ENCODE peak calls at places on chromosomes 1 and 21, in eight cellular contexts. I is GM20000, A is NB4, V is thoracic aorta, C is hepatocyte, Y is cardiac fibroblast, L is foreskin fibroblast, Q is fibroblast of mammary gland. D is an unnamed sample.

GRCh38 chr1:17441265-17441992 is 2.0 kb upstream of the RCC2 start:
- DNase-seq in I (no peak), A (peak; percentile 43), V (no peak), C (peak; percentile 30), Y (peak; percentile 29), L (peak; percentile 58), Q (peak; percentile 47), D (peak; percentile 82)

GRCh38 chr1:26994020-26994745 is 691 bp downstream of the TRNP1 start:
- DNase-seq in I (peak; percentile 65), A (peak; percentile 54), V (no peak), C (peak; percentile 68), Y (no peak), L (peak; percentile 39), Q (no peak), D (no peak)

GRCh38 chr1:152111515-152111968 is 3.7 kb downstream of the TCHH start:
- DNase-seq in I (no peak), A (no peak), V (no peak), C (peak; percentile 10), Y (peak; percentile 38), L (peak; percentile 59), Q (peak; percentile 34), D (no peak)

GRCh38 chr1:101613549-101613948 is 376.7 kb downstream of the S1PR1 start:
- DNase-seq in I (no peak), A (no peak), V (no peak), C (no peak), Y (no peak), L (no peak), Q (no peak), D (no peak)

GRCh38 chr1:5973771-5974170 is 18.5 kb downstream of the NPHP4 start:
- DNase-seq in I (no peak), A (no peak), V (no peak), C (no peak), Y (peak; percentile 10), L (peak; percentile 24), Q (no peak), D (no peak)

GRCh38 chr21:36647279-36648093 is 51.4 kb upstream of the SIM2 start:
- DNase-seq in I (no peak), A (no peak), V (no peak), C (peak; percentile 70), Y (peak; percentile 27), L (peak; percentile 35), Q (peak; percentile 41), D (peak; percentile 61)

GRCh38 chr1:231618588-231619256 is 7.9 kb upstream of the DISC1 start:
- DNase-seq in I (no peak), A (no peak), V (no peak), C (no peak), Y (no peak), L (no peak), Q (no peak), D (no peak)

GRCh38 chr1:36175137-36176095 is 19.5 kb downstream of the MAP7D1 start:
- DNase-seq in I (no peak), A (no peak), V (no peak), C (no peak), Y (peak; percentile 80), L (no peak), Q (no peak), D (no peak)

GRCh38 chr1:180793451-180793850 is 119.2 kb upstream of the KIAA1614 start:
- DNase-seq in I (no peak), A (no peak), V (no peak), C (no peak), Y (no peak), L (peak; percentile 6), Q (no peak), D (no peak)

GRCh38 chr1:227729881-227730629 is 5.0 kb downstream of the JMJD4 start:
- DNase-seq in I (peak; percentile 77), A (peak; percentile 72), V (no peak), C (peak; percentile 64), Y (peak; percentile 66), L (peak; percentile 89), Q (peak; percentile 74), D (peak; percentile 71)

GRCh38 chr1:216961516-216961915 is 238.3 kb upstream of the ESRRG start:
- DNase-seq in I (no peak), A (no peak), V (no peak), C (no peak), Y (no peak), L (no peak), Q (no peak), D (no peak)

GRCh38 chr1:65164633-65165032 is 16.6 kb downstream of the AK4 start:
- DNase-seq in I (no peak), A (no peak), V (no peak), C (no peak), Y (peak; percentile 56), L (peak; percentile 82), Q (peak; percentile 90), D (peak; percentile 87)

GRCh38 chr21:32306021-32306780 is 7.5 kb downstream of the MRAP start:
- DNase-seq in I (no peak), A (peak; percentile 7), V (no peak), C (no peak), Y (peak; percentile 8), L (peak; percentile 13), Q (no peak), D (no peak)
- TF ChIP-seq CTCF in I (no peak), A (peak; percentile 18), V (no peak), C (no peak), Y (peak; percentile 34), L (no peak), Q (peak; percentile 8), D (peak; percentile 13)

GRCh38 chr1:155050560-155051341 is at the start of gene ADAM15:
- DNase-seq in I (peak; percentile 100), A (peak; percentile 89), V (no peak), C (peak; percentile 93), Y (peak; percentile 69), L (peak; percentile 90), Q (peak; percentile 69), D (peak; percentile 84)

GRCh38 chr1:155051777-155052398 is 772 bp downstream of the ADAM15 start:
- DNase-seq in I (peak; percentile 57), A (peak; percentile 60), V (no peak), C (no peak), Y (peak; percentile 40), L (peak; percentile 69), Q (peak; percentile 18), D (peak; percentile 57)

GRCh38 chr1:155051342-155051776 is 243 bp downstream of the ADAM15 start:
- DNase-seq in I (no peak), A (no peak), V (no peak), C (no peak), Y (no peak), L (no peak), Q (no peak), D (peak; percentile 26)

GRCh38 chr1:155053531-155054105 is 2.5 kb downstream of the ADAM15 start:
- DNase-seq in I (no peak), A (no peak), V (no peak), C (no peak), Y (no peak), L (no peak), Q (no peak), D (no peak)

GRCh38 chr1:155052412-155053400 is 1.6 kb downstream of the ADAM15 start:
- DNase-seq in I (peak; percentile 64), A (peak; percentile 69), V (no peak), C (no peak), Y (peak; percentile 17), L (peak; percentile 46), Q (no peak), D (peak; percentile 68)
- TF ChIP-seq CTCF in I (peak; percentile 42), A (peak; percentile 43), V (no peak), C (peak; percentile 10), Y (peak; percentile 36), L (peak; percentile 37), Q (peak; percentile 14), D (peak; percentile 68)

DNA sequence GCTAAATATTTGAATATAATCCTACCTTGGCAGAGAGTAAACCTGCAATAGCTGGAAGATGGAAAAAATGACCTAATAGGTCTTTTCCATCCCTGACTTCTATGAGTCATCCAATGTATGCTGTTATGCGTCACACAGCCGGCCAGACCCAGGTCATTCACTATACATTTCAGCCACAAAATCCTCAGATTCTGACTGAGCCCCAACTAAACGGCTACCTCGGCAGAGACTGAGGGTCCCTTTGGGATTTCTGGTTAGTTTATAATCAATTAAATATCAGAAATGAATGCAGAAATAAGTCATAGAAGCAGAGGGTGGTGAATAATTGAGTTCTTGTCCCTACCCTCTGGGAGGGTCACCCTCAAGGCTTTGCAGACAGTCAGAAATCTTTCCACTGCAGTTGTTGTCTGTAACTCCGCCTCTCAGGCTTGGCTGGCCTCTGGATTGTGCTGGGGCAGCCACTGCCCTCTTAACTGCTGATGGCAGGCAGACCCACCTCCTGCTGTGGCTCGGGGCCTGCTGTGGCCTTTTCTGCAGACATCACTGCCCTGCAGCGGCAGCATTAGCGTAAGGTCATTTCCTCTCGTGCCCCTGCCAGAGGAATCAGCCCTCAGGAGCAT is 240.5 kb downstream of the TGFB2 start:
- DNase-seq in I (no peak), A (no peak), V (no peak), C (peak; percentile 71), Y (peak; percentile 56), L (peak; percentile 25), Q (peak; percentile 87), D (peak; percentile 95)
- TF ChIP-seq CTCF in I (no peak), A (no peak), V (no peak), C (no peak), Y (no peak), L (no peak), Q (no peak), D (no peak)

DNA sequence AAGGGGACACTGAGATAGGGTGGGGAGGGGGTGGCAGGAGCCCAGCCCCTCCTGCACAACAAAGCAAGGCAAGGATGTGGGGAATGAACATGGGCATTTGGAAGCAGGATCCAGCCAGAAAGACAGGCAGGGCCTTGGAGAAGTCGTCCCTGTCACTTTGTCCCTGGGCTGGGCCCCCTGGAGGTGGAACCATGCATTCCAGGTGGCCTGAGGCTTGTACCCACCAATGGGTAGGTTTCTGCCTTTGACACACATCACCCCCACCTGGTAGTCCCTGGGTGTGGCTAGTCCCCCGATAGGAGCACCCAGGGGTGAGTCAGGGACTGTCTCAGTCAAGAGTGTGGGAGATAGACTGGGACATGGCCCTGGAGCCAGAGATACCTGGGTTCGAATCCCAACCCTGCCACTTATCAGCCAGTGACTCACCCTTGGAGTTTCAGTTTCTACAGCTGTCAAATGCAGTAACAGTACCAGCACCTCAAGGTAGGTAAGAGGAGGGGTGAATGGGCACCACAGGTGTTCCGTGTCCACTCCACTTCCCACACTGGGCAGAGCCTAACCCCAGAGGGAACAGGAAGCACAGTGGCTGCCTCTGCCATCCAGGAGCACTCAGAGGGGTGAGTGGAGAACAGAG is 10.0 kb downstream of the PLA2G2D start:
- DNase-seq in I (no peak), A (no peak), V (no peak), C (no peak), Y (no peak), L (no peak), Q (no peak), D (no peak)
- TF ChIP-seq CTCF in I (no peak), A (peak; percentile 29), V (no peak), C (no peak), Y (no peak), L (no peak), Q (no peak), D (no peak)